ENCODE peak calls at places on chromosomes 16 and 17, in six cellular contexts. One of them, this sample, is unnamed.

GRCh38 chr16:48499822-48500440 is 110.0 kb downstream of the N4BP1 start:
- DNase-seq in WTC11: no peak
- DNase-seq in CD4-positive, CD25-positive, alpha-beta regulatory T cell: no peak
- DNase-seq in uterus: peak
- DNase-seq in heart right ventricle: no peak
- DNase-seq in stimulated activated CD4-positive, alpha-beta T cell treated with anti-CD3 and anti-CD28 coated beads, Interleukin-15, amount 100 ng/mL, for 24 hours: no peak
- DNase-seq in this sample: no peak

GRCh38 chr17:63426041-63426916 is 19.8 kb downstream of the CYB561 start:
- DNase-seq in WTC11: no peak
- DNase-seq in CD4-positive, CD25-positive, alpha-beta regulatory T cell: no peak
- DNase-seq in uterus: no peak
- DNase-seq in heart right ventricle: no peak
- DNase-seq in stimulated activated CD4-positive, alpha-beta T cell treated with anti-CD3 and anti-CD28 coated beads, Interleukin-15, amount 100 ng/mL, for 24 hours: no peak
- DNase-seq in this sample: no peak

GRCh38 chr17:67246648-67247415 is 1.8 kb upstream of the HELZ start:
- DNase-seq in WTC11: peak
- DNase-seq in CD4-positive, CD25-positive, alpha-beta regulatory T cell: peak
- DNase-seq in uterus: no peak
- DNase-seq in heart right ventricle: no peak
- DNase-seq in stimulated activated CD4-positive, alpha-beta T cell treated with anti-CD3 and anti-CD28 coated beads, Interleukin-15, amount 100 ng/mL, for 24 hours: peak
- DNase-seq in this sample: peak

GRCh38 chr16:77762260-77762659 is 26.1 kb upstream of the VAT1L start:
- DNase-seq in WTC11: no peak
- DNase-seq in CD4-positive, CD25-positive, alpha-beta regulatory T cell: no peak
- DNase-seq in uterus: no peak
- DNase-seq in heart right ventricle: no peak
- DNase-seq in stimulated activated CD4-positive, alpha-beta T cell treated with anti-CD3 and anti-CD28 coated beads, Interleukin-15, amount 100 ng/mL, for 24 hours: no peak
- DNase-seq in this sample: no peak

GRCh38 chr17:77419547-77420475 is 279.0 kb downstream of the SEC14L1 start:
- DNase-seq in WTC11: peak
- DNase-seq in CD4-positive, CD25-positive, alpha-beta regulatory T cell: no peak
- DNase-seq in uterus: no peak
- DNase-seq in heart right ventricle: no peak
- DNase-seq in stimulated activated CD4-positive, alpha-beta T cell treated with anti-CD3 and anti-CD28 coated beads, Interleukin-15, amount 100 ng/mL, for 24 hours: no peak
- DNase-seq in this sample: peak

GRCh38 chr16:15765880-15766279 is 90.9 kb downstream of the MYH11 start:
- DNase-seq in WTC11: peak
- DNase-seq in CD4-positive, CD25-positive, alpha-beta regulatory T cell: no peak
- DNase-seq in uterus: no peak
- DNase-seq in heart right ventricle: no peak
- DNase-seq in stimulated activated CD4-positive, alpha-beta T cell treated with anti-CD3 and anti-CD28 coated beads, Interleukin-15, amount 100 ng/mL, for 24 hours: peak
- DNase-seq in this sample: peak

GRCh38 chr17:44878627-44879221 is 20.5 kb downstream of the EFTUD2 start:
- DNase-seq in WTC11: no peak
- DNase-seq in CD4-positive, CD25-positive, alpha-beta regulatory T cell: no peak
- DNase-seq in uterus: no peak
- DNase-seq in heart right ventricle: no peak
- DNase-seq in stimulated activated CD4-positive, alpha-beta T cell treated with anti-CD3 and anti-CD28 coated beads, Interleukin-15, amount 100 ng/mL, for 24 hours: peak
- DNase-seq in this sample: peak

GRCh38 chr16:7843196-7843595 is 510.6 kb downstream of the RBFOX1 start:
- DNase-seq in WTC11: no peak
- DNase-seq in CD4-positive, CD25-positive, alpha-beta regulatory T cell: no peak
- DNase-seq in uterus: no peak
- DNase-seq in heart right ventricle: no peak
- DNase-seq in stimulated activated CD4-positive, alpha-beta T cell treated with anti-CD3 and anti-CD28 coated beads, Interleukin-15, amount 100 ng/mL, for 24 hours: no peak
- DNase-seq in this sample: no peak

GRCh38 chr17:62950067-62950466 is 16.0 kb upstream of the TANC2 start:
- DNase-seq in WTC11: no peak
- DNase-seq in CD4-positive, CD25-positive, alpha-beta regulatory T cell: no peak
- DNase-seq in uterus: peak
- DNase-seq in heart right ventricle: no peak
- DNase-seq in stimulated activated CD4-positive, alpha-beta T cell treated with anti-CD3 and anti-CD28 coated beads, Interleukin-15, amount 100 ng/mL, for 24 hours: no peak
- DNase-seq in this sample: no peak

GRCh38 chr17:48162946-48163506 is 55.5 kb downstream of the SNX11 start:
- DNase-seq in WTC11: no peak
- DNase-seq in CD4-positive, CD25-positive, alpha-beta regulatory T cell: no peak
- DNase-seq in uterus: no peak
- DNase-seq in heart right ventricle: no peak
- DNase-seq in stimulated activated CD4-positive, alpha-beta T cell treated with anti-CD3 and anti-CD28 coated beads, Interleukin-15, amount 100 ng/mL, for 24 hours: no peak
- DNase-seq in this sample: peak

GRCh38 chr17:62735027-62735651 is 73.0 kb downstream of the MARCHF10 start:
- DNase-seq in WTC11: no peak
- DNase-seq in CD4-positive, CD25-positive, alpha-beta regulatory T cell: no peak
- DNase-seq in uterus: no peak
- DNase-seq in heart right ventricle: no peak
- DNase-seq in stimulated activated CD4-positive, alpha-beta T cell treated with anti-CD3 and anti-CD28 coated beads, Interleukin-15, amount 100 ng/mL, for 24 hours: no peak
- DNase-seq in this sample: no peak

GRCh38 chr17:60398227-60398959 is 6.5 kb upstream of the USP32 start:
- DNase-seq in WTC11: no peak
- DNase-seq in CD4-positive, CD25-positive, alpha-beta regulatory T cell: no peak
- DNase-seq in uterus: no peak
- DNase-seq in heart right ventricle: no peak
- DNase-seq in stimulated activated CD4-positive, alpha-beta T cell treated with anti-CD3 and anti-CD28 coated beads, Interleukin-15, amount 100 ng/mL, for 24 hours: no peak
- DNase-seq in this sample: no peak

GRCh38 chr17:80117491-80118401 is 16.4 kb downstream of the GAA start:
- DNase-seq in WTC11: no peak
- DNase-seq in CD4-positive, CD25-positive, alpha-beta regulatory T cell: no peak
- DNase-seq in uterus: no peak
- DNase-seq in heart right ventricle: no peak
- DNase-seq in stimulated activated CD4-positive, alpha-beta T cell treated with anti-CD3 and anti-CD28 coated beads, Interleukin-15, amount 100 ng/mL, for 24 hours: no peak
- DNase-seq in this sample: no peak

GRCh38 chr17:16352303-16352837 is 899 bp downstream of the CENPV start:
- DNase-seq in WTC11: peak
- DNase-seq in CD4-positive, CD25-positive, alpha-beta regulatory T cell: no peak
- DNase-seq in uterus: peak
- DNase-seq in heart right ventricle: no peak
- DNase-seq in stimulated activated CD4-positive, alpha-beta T cell treated with anti-CD3 and anti-CD28 coated beads, Interleukin-15, amount 100 ng/mL, for 24 hours: peak
- DNase-seq in this sample: peak

GRCh38 chr17:45786349-45786748 is 2.2 kb downstream of the CRHR1 start:
- DNase-seq in WTC11: no peak
- DNase-seq in CD4-positive, CD25-positive, alpha-beta regulatory T cell: no peak
- DNase-seq in uterus: no peak
- DNase-seq in heart right ventricle: no peak
- DNase-seq in stimulated activated CD4-positive, alpha-beta T cell treated with anti-CD3 and anti-CD28 coated beads, Interleukin-15, amount 100 ng/mL, for 24 hours: no peak
- DNase-seq in this sample: no peak

GRCh38 chr16:49023095-49023494 is 258.5 kb downstream of the CBLN1 start:
- DNase-seq in WTC11: no peak
- DNase-seq in CD4-positive, CD25-positive, alpha-beta regulatory T cell: no peak
- DNase-seq in uterus: peak
- DNase-seq in heart right ventricle: no peak
- DNase-seq in stimulated activated CD4-positive, alpha-beta T cell treated with anti-CD3 and anti-CD28 coated beads, Interleukin-15, amount 100 ng/mL, for 24 hours: no peak
- DNase-seq in this sample: no peak

GRCh38 chr16:12661656-12662172 is 142.0 kb downstream of the CPPED1 start:
- DNase-seq in WTC11: peak
- DNase-seq in CD4-positive, CD25-positive, alpha-beta regulatory T cell: no peak
- DNase-seq in uterus: no peak
- DNase-seq in heart right ventricle: no peak
- DNase-seq in stimulated activated CD4-positive, alpha-beta T cell treated with anti-CD3 and anti-CD28 coated beads, Interleukin-15, amount 100 ng/mL, for 24 hours: peak
- DNase-seq in this sample: peak

GRCh38 chr17:79809530-79810137 is 12.8 kb upstream of the CBX8 start:
- DNase-seq in WTC11: no peak
- DNase-seq in CD4-positive, CD25-positive, alpha-beta regulatory T cell: no peak
- DNase-seq in uterus: no peak
- DNase-seq in heart right ventricle: no peak
- DNase-seq in stimulated activated CD4-positive, alpha-beta T cell treated with anti-CD3 and anti-CD28 coated beads, Interleukin-15, amount 100 ng/mL, for 24 hours: no peak
- DNase-seq in this sample: no peak

This sample was measured in nephron progenitor cell.